ENCODE peak calls at places on chromosomes 12 and 14, in nine cellular contexts. F is uterus, T is GM12865, W is lower leg skin, X is endodermal cell, P is BJ, C is endothelial cell of umbilical vein, U is kidney epithelial cell, Q is fibroblast of the aortic adventitia. B is an unnamed sample.

GRCh38 chr12:119783787-119784186 is 93.3 kb downstream of the CIT start:
- DNase-seq in X (no peak), P (no peak), U (no peak), C (no peak), W (no peak), F (no peak), T (no peak), Q (no peak), B (no peak)

GRCh38 chr14:68266998-68267397 is 447.4 kb downstream of the RAD51B start:
- DNase-seq in C (no peak), U (no peak), F (no peak), Q (no peak), W (no peak), P (no peak), T (peak), X (no peak), B (no peak)

GRCh38 chr14:95834491-95834890 is 42.1 kb upstream of the TUNAR start:
- DNase-seq in F (no peak), P (no peak), Q (no peak), C (no peak), T (no peak), U (no peak), X (no peak), W (no peak), B (no peak)

GRCh38 chr12:30585877-30586276 is 109.8 kb downstream of the IPO8 start:
- DNase-seq in W (no peak), C (no peak), P (no peak), F (no peak), Q (no peak), U (no peak), T (no peak), X (no peak), B (no peak)

GRCh38 chr12:132071837-132072384 is 72.2 kb downstream of the DDX51 start:
- DNase-seq in X (no peak), U (peak), P (no peak), T (no peak), C (no peak), W (no peak), Q (no peak), F (no peak), B (no peak)

GRCh38 chr12:106304001-106304421 is 1.5 kb downstream of the TCP11L2 start:
- DNase-seq in T (no peak), W (no peak), C (no peak), X (peak), F (no peak), U (no peak), Q (no peak), P (no peak), B (no peak)

GRCh38 chr12:63916561-63917476 is 72.3 kb downstream of the SRGAP1 start:
- DNase-seq in W (no peak), T (no peak), P (no peak), C (peak), Q (peak), F (no peak), U (no peak), X (no peak), B (no peak)

GRCh38 chr12:1913377-1914115 is 4.9 kb downstream of the CACNA2D4 start:
- DNase-seq in X (peak), W (no peak), C (no peak), U (no peak), Q (no peak), T (no peak), F (peak), P (no peak), B (no peak)

GRCh38 chr14:103721334-103722120 is 5.9 kb downstream of the ZFYVE21 start:
- DNase-seq in P (no peak), T (no peak), Q (no peak), W (no peak), U (peak), C (no peak), X (no peak), F (no peak), B (no peak)

GRCh38 chr12:46153267-46153872 is 115.5 kb downstream of the SLC38A1 start:
- DNase-seq in P (no peak), F (no peak), U (no peak), W (no peak), C (peak), X (no peak), Q (peak), T (peak), B (no peak)

GRCh38 chr14:93114068-93114710 is 1.5 kb downstream of the ITPK1 start:
- DNase-seq in C (peak), U (no peak), F (no peak), Q (no peak), T (peak), P (no peak), W (no peak), X (no peak), B (no peak)

GRCh38 chr14:93114713-93115068 is 1.0 kb downstream of the ITPK1 start:
- DNase-seq in U (no peak), Q (no peak), T (no peak), P (no peak), C (no peak), X (peak), W (no peak), F (no peak), B (no peak)

GRCh38 chr14:93115069-93115919 is 431 bp downstream of the ITPK1 start:
- DNase-seq in W (peak), F (peak), P (peak), Q (peak), U (peak), X (peak), C (peak), T (peak), B (no peak)

GRCh38 chr14:93112891-93113677 is 2.6 kb downstream of the ITPK1 start:
- DNase-seq in F (peak), W (peak), X (peak), C (peak), U (peak), P (peak), T (peak), Q (peak), B (peak)

DNA sequence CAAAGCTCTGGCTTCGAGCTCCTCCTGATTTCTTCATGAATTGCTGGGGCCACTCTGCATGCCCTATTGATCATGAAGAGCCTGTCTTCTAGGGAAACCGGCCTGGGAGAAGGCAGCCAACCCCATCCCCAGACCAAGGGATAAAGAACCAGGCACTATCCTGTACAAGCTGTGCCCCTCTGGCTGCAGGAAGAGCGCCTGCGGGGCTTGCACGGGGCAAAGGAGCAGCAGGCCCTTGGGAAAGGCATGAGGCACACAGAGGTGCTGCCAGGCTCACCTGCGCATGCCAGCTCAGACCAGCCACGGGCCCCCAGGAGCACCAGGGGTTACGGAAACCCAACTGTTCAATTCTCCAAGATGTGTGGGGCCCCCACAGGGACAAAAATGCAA is 2.1 kb downstream of the ITPK1 start:
- DNase-seq in W (no peak), U (no peak), T (no peak), X (peak), Q (no peak), F (no peak), P (no peak), C (no peak), B (no peak)
- H3K4me3 ChIP-seq in W (no peak), U (peak), T (peak), X (peak), Q (peak), F (peak), P (no peak), C (no peak), B (peak)

DNA sequence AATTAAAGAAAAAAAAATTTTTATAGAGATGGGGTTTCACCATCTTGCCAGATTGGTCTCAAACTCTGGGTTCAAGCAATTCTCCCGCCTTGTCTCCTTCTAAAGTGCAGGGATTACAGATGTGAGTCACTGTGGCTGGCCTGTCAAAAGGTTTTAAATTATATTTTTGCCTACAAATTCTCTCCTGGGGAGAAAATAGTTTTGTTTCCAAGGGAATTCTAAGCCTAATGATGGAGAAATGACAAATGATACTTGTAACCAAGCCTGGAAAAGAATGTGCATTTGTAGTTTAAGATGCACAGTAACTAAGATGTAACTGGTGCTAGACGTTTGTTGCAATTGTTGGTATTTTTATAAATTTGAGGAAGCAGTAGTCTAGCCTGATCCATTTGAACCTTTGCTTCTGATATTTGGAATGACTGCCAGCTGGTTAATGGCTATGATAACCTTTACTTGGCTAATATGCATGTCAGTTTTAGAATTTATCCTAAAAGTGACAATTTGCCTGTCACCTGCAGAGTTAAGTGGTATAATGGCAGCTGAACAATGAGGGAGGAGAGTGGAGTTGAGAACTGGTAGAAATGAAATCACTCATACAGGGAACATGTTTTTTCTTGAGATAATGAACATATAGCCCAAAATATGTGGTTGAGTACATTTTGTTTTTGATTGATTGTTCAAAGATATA is 148.0 kb downstream of the FUT8 start:
- DNase-seq in P (no peak), C (no peak), U (no peak), X (no peak), Q (peak), T (no peak), F (no peak), W (no peak), B (no peak)
- TF ChIP-seq CTCF in P (no peak), C (no peak), U (no peak), X (no peak), Q (no peak), T (no peak), F (no peak), W (no peak), B (no peak)

DNA sequence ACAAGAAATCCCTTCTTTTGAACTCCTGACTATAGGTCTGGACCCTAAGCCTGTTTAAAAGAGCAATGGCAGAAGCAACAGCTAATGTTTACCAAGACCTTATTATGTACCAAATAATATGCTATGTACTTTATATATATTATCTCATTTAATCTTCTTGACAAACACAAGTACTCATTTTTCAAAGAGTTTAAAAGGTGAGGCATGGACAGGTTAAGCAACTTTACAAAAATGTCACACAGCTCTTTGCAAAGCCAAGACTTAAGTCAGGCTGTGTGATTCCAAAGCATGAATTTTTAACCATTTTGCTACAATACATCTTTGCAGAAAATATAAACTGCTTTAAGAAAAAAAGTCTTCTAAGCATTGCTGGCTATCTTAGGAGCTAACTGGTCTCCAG is 22.2 kb downstream of the SYNJ2BP start:
- DNase-seq in W (no peak), T (no peak), C (no peak), F (no peak), P (no peak), X (no peak), Q (no peak), U (no peak), B (no peak)
- H3K4me3 ChIP-seq in W (no peak), T (no peak), C (no peak), F (no peak), P (no peak), X (no peak), Q (no peak), U (no peak), B (no peak)

DNA sequence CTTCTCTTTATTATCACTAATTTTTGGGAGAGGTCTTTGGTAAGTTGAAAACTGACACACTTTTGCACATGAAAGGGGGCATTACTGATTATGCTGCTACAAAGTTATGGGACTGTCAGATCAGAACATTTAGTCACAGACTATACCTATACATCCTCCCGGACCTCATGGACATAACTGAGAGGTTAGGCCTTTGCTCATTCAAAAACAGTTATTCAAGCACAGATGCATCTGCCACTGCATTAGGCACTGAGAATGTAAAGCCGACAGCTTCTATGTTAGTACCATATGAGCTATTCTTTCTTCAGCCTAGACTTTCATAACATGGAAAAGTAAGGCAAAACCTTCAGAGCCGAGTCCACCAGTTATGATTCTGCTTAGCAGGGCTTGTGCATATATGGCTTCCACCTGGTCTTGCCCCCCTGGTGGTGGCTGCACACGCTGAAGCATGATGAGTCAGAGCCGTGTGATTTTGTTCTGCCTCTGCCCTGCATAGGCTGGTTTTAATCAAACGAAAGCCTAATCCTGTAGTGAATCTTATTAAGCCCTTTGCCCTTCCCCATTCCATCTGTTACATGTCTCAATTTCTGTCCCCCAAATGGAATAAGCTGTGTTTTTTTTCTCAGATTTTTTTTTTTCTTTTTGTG is 21.8 kb upstream of the RNU6-8 start:
- DNase-seq in C (peak), F (peak), X (peak), T (peak), Q (peak), P (peak), U (peak), W (no peak), B (peak)
- TF ChIP-seq CTCF in C (peak), F (no peak), X (peak), T (no peak), Q (peak), P (peak), U (peak), W (no peak), B (peak)

GRCh38 chr14:35402323-35403084 is 2.0 kb downstream of the NFKBIA start:
- DNase-seq in P (no peak), F (no peak), X (peak), U (no peak), Q (peak), W (peak), T (peak), C (peak), B (no peak)

GRCh38 chr14:35403085-35403396 is 1.5 kb downstream of the NFKBIA start:
- DNase-seq in T (peak), F (peak), C (peak), U (no peak), Q (peak), W (peak), X (peak), P (no peak), B (no peak)

GRCh38 chr14:35400707-35401421 is 3.7 kb downstream of the NFKBIA start:
- DNase-seq in F (no peak), W (no peak), T (peak), C (peak), U (no peak), X (peak), Q (peak), P (no peak), B (no peak)

GRCh38 chr14:35401422-35401729 is 3.2 kb downstream of the NFKBIA start:
- DNase-seq in C (no peak), P (no peak), W (no peak), T (no peak), Q (no peak), X (no peak), F (no peak), U (no peak), B (no peak)

DNA sequence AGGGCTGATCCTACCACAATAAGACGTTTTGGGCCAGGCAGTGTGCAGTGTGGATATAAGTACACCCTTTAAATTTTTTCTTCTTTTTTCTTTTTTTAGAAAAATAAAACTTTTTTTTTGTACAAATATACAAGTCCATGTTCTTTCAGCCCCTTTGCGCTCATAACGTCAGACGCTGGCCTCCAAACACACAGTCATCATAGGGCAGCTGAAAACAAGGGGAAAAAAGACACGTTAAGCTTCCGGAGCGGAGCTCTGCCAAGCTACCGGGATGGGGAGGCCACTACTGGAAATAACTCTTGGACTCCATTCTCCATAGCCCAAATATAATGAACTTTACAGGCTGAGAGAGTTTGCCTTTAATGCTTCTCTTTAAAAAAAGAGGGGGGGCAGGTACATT is 2.7 kb downstream of the NFKBIA start:
- DNase-seq in P (no peak), Q (peak), F (peak), U (no peak), T (peak), W (no peak), C (peak), X (no peak), B (no peak)
- H3K4me3 ChIP-seq in P (peak), Q (peak), F (peak), U (peak), T (peak), W (peak), C (no peak), X (peak), B (peak)

GRCh38 chr14:105328678-105329390 is 14.3 kb downstream of the PACS2 start:
- DNase-seq in C (no peak), F (no peak), P (no peak), X (peak), T (no peak), W (no peak), Q (no peak), U (no peak), B (no peak)

GRCh38 chr14:105330491-105330895 is 15.9 kb downstream of the PACS2 start:
- DNase-seq in F (no peak), Q (peak), T (no peak), X (no peak), C (peak), W (no peak), P (no peak), U (no peak), B (no peak)

GRCh38 chr14:105331575-105332351 is 17.2 kb downstream of the PACS2 start:
- DNase-seq in W (no peak), F (no peak), P (no peak), U (no peak), X (no peak), Q (no peak), C (no peak), T (no peak), B (no peak)

GRCh38 chr14:105328070-105328677 is 13.6 kb downstream of the PACS2 start:
- DNase-seq in C (no peak), Q (no peak), U (no peak), X (peak), F (no peak), P (no peak), T (no peak), W (no peak), B (no peak)

DNA sequence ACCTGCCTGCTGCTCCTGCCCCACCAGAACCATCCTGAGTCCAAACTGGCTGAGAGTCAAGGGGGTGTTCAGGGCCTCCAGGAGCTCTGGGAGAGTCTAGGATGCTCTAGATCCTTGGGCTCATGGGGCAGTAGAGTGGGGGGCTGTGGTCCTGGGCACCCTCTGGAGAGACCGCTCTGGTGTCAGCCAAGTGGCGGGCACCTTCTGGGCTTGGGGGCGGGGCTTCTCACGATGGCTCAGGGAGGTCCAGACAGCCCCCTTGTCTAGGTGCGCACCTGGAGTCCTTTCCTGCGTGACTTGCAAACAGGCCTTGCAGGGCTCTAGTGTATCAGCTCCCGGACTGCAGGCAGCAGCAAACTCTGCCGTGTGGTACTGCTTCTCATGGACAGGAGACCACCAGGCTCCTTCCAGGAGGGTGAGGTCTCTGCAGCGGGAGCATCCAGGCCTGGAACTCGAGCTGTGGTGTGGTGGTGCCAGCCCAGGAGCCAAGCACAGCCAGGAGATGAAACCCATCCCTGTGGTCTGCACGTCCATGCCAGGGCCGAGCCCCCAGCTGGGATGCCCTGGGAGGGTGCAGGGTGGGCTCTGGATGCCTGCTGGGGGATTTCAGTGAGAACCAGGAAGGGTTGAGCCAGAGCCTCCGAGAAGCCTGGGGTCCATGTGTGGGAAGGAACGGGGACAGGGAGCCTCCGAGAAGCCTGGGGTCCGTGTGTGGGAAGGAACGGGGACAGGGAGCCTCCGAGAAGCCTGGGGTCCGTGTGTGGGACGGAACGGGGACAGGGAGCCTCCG is 15.1 kb downstream of the PACS2 start:
- DNase-seq in W (no peak), F (no peak), C (no peak), P (no peak), T (no peak), U (no peak), Q (no peak), X (no peak), B (no peak)
- TF ChIP-seq CTCF in W (no peak), F (no peak), C (no peak), P (no peak), T (no peak), U (no peak), Q (no peak), X (no peak), B (no peak)

GRCh38 chr14:63939006-63939270 is 86.1 kb downstream of the SYNE2 start:
- DNase-seq in T (no peak), X (no peak), P (no peak), W (no peak), F (no peak), Q (no peak), C (no peak), U (no peak), B (no peak)

GRCh38 chr14:63933701-63934100 is 80.9 kb downstream of the SYNE2 start:
- DNase-seq in C (no peak), W (no peak), U (no peak), Q (no peak), T (no peak), F (no peak), X (no peak), P (no peak), B (no peak)

GRCh38 chr14:63938198-63939005 is 85.6 kb downstream of the SYNE2 start:
- DNase-seq in Q (no peak), C (no peak), U (peak), P (no peak), X (no peak), F (no peak), T (peak), W (no peak), B (no peak)

GRCh38 chr14:63928744-63929174 is 76.0 kb downstream of the SYNE2 start:
- DNase-seq in Q (peak), T (no peak), U (no peak), C (peak), W (no peak), X (no peak), F (no peak), P (no peak), B (no peak)

GRCh38 chr14:63933110-63933509 is 80.3 kb downstream of the SYNE2 start:
- DNase-seq in T (peak), Q (no peak), P (no peak), W (no peak), X (no peak), U (no peak), C (no peak), F (no peak), B (no peak)
- H3K4me3 ChIP-seq in T (peak), Q (no peak), P (no peak), W (no peak), X (no peak), U (no peak), C (no peak), F (no peak), B (no peak)

B was measured in HFF-Myc.